ENCODE peak calls at places on chromosomes 4 and X, in four cellular contexts. A is lower lobe of right lung, W is ovary, I is heart right ventricle. K is an unnamed sample.

GRCh38 chrX:39836802-39837420 is 260.8 kb downstream of the BCOR start:
- DNase-seq in A (no peak), W (no peak), I (no peak), K (no peak)

GRCh38 chr4:19614171-19614570 is 637.5 kb upstream of the SLIT2 start:
- DNase-seq in A (no peak), W (no peak), I (no peak), K (no peak)

GRCh38 chrX:135477576-135477975 is 42.9 kb upstream of the INTS6L start:
- DNase-seq in A (peak; percentile 68), W (peak; percentile 21), I (peak; percentile 49), K (peak; percentile 21)

GRCh38 chrX:22742174-22742573 is 257.6 kb upstream of the DDX53 start:
- DNase-seq in A (no peak), W (no peak), I (no peak), K (no peak)

GRCh38 chrX:45758738-45759397 is 558.2 kb upstream of the DIPK2B start:
- DNase-seq in A (no peak), W (no peak), I (no peak), K (no peak)

GRCh38 chrX:9071031-9071650 is 37.2 kb upstream of the FAM9B start:
- DNase-seq in A (no peak), W (no peak), I (no peak), K (no peak)

GRCh38 chr4:73704314-73705055 is 35.9 kb upstream of the CXCL8 start:
- DNase-seq in A (no peak), W (peak; percentile 46), I (no peak), K (no peak)

GRCh38 chrX:88828011-88828410 is 81.0 kb downstream of the CPXCR1 start:
- DNase-seq in A (no peak), W (no peak), I (no peak), K (no peak)

GRCh38 chr4:163550869-163551267 is 56.4 kb downstream of the TMA16 start:
- DNase-seq in A (no peak), W (no peak), I (no peak), K (no peak)

GRCh38 chr4:163447481-163447880 is 26.1 kb downstream of the TKTL2 start:
- DNase-seq in A (no peak), W (no peak), I (no peak), K (no peak)

GRCh38 chr4:41657561-41657960 is 91.0 kb downstream of the PHOX2B start:
- DNase-seq in A (no peak), W (no peak), I (no peak), K (no peak)

DNA sequence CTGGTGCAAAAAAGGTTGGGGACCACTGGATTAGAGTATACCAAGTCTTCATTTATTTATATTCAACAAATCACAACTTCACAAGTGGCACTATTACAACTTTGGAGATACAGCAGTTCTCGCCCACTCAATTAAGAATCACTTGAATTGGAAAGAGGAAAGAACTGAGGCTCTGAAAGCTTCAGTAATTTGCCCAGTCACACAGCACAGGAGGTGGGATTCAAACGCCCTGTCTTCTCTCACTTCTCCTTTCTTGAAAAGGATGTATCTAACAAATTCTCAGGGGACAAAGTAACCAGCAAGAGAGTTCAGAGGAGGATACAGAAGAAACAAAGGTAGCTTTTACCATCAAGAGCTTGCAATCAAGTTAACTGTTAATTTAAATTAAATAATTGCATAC is 12.4 kb downstream of the SMIM14 start:
- DNase-seq in A (no peak), W (no peak), I (no peak), K (no peak)
- H3K27ac ChIP-seq in A (no peak overlapping the region), W (no peak overlapping the region), I (no peak overlapping the region), K (no peak overlapping the region)

GRCh38 chr4:111323916-111324315 is 701.0 kb upstream of the PITX2 start:
- DNase-seq in A (no peak), W (no peak), I (no peak), K (no peak)
- H3K27ac ChIP-seq in A (no peak overlapping the region), W (no peak overlapping the region), I (no peak overlapping the region), K (no peak overlapping the region)

DNA sequence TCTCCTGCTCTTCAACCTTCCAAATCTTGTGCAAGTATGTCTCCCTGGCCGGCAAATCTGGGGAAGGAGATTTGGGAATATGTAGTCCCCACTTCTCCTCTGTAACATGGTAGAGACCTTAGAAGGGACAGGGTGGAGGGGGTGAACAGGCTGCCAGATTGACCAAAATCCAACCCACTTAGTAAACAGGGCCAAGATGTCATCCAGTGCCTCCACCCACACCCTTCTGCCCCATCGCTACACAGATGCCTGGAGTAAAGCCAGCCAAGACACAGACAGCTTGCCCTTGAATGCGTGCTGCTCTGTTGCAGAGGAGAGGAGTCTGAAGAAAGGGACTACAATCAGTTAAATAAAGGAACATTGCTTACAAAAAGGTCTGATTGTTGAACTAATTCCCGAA is 160.1 kb upstream of the LDB2 start:
- DNase-seq in A (no peak), W (peak; percentile 24), I (peak; percentile 20), K (no peak)
- H3K27ac ChIP-seq in A (no peak overlapping the region), W (no peak overlapping the region), I (no peak overlapping the region), K (no peak overlapping the region)

GRCh38 chr4:153489856-153490558 is 23.8 kb downstream of the TMEM131L start:
- DNase-seq in A (no peak), W (no peak), I (no peak), K (no peak)
- H3K27ac ChIP-seq in A (peak overlapping the region; percentile 81), W (no peak overlapping the region), I (no peak overlapping the region), K (peak overlapping the region; percentile 12)

GRCh38 chr4:173017802-173018201 is 150.8 kb upstream of the GALNT7 start:
- DNase-seq in A (no peak), W (no peak), I (no peak), K (no peak)
- H3K27ac ChIP-seq in A (no peak overlapping the region), W (no peak overlapping the region), I (no peak overlapping the region), K (no peak overlapping the region)

GRCh38 chr4:158813113-158813512 is 44.3 kb downstream of the FNIP2 start:
- DNase-seq in A (no peak), W (no peak), I (no peak), K (no peak)
- H3K27ac ChIP-seq in A (peak overlapping the region; percentile 75), W (no peak overlapping the region), I (peak overlapping the region; percentile 55), K (no peak overlapping the region)

K was measured in CD8-positive, alpha-beta memory T cell.